ENCODE peak calls at places on chromosomes 4 and X, in five cellular contexts. U, I, H, E and M are unnamed samples.

GRCh38 chrX:18701621-18702361 is 5.7 kb upstream of the PPEF1 start:
- DNase-seq in U (no peak), I (no peak), H (no peak), E (peak; percentile 34), M (no peak)

GRCh38 chr4:75016472-75016871 is 83.6 kb downstream of the PARM1 start:
- DNase-seq in U (no peak), I (no peak), H (no peak), E (peak; percentile 38), M (no peak)

GRCh38 chr4:144463236-144463635 is 182.7 kb upstream of the HHIP start:
- DNase-seq in U (no peak), I (no peak), H (no peak), E (no peak), M (no peak)

GRCh38 chrX:72306085-72306801 is 529 bp upstream of the CITED1 start:
- DNase-seq in U (peak; percentile 32), I (no peak), H (no peak), E (no peak), M (no peak)

GRCh38 chrX:66162331-66162822 is 1.7 kb upstream of the HEPH start:
- DNase-seq in U (peak; percentile 10), I (no peak), H (no peak), E (no peak), M (no peak)

GRCh38 chr4:166421556-166422156 is 548.6 kb downstream of the TLL1 start:
- DNase-seq in U (peak; percentile 51), I (no peak), H (no peak), E (no peak), M (no peak)

GRCh38 chr4:4574052-4574451 is 32.2 kb upstream of the STX18 start:
- DNase-seq in U (no peak), I (no peak), H (no peak), E (no peak), M (no peak)

GRCh38 chrX:2928583-2929434 is at the start of gene ARSD:
- DNase-seq in U (peak; percentile 87), I (peak; percentile 75), H (peak; percentile 88), E (peak; percentile 88), M (peak; percentile 1)

GRCh38 chrX:10519761-10520160 is 100.6 kb downstream of the MID1 start:
- DNase-seq in U (peak; percentile 27), I (no peak), H (no peak), E (no peak), M (no peak)

GRCh38 chr4:6204098-6204497 is 3.7 kb upstream of the JAKMIP1 start:
- DNase-seq in U (no peak), I (no peak), H (no peak), E (no peak), M (no peak)

GRCh38 chr4:40283968-40284367 is 51.2 kb upstream of the CHRNA9 start:
- DNase-seq in U (peak; percentile 49), I (no peak), H (no peak), E (no peak), M (peak; percentile 80)

GRCh38 chr4:99649208-99649607 is 8.4 kb downstream of the C4orf54 start:
- DNase-seq in U (no peak), I (no peak), H (no peak), E (no peak), M (no peak)

GRCh38 chrX:139834879-139835278 is 98.0 kb downstream of the ATP11C start:
- DNase-seq in U (no peak), I (no peak), H (no peak), E (no peak), M (no peak)

GRCh38 chr4:84502333-84502954 is 3.4 kb upstream of the NKX6-1 start:
- DNase-seq in U (no peak), I (no peak), H (no peak), E (no peak), M (no peak)

GRCh38 chrX:127324128-127324527 is 504.6 kb downstream of the PRR32 start:
- DNase-seq in U (no peak), I (no peak), H (no peak), E (no peak), M (no peak)

GRCh38 chr4:135532132-135532531 is 1330.5 kb upstream of the PABPC4L start:
- DNase-seq in U (no peak), I (no peak), H (no peak), E (no peak), M (no peak)

GRCh38 chr4:55373461-55373860 is 22.3 kb upstream of the TMEM165 start:
- DNase-seq in U (no peak), I (no peak), H (no peak), E (no peak), M (no peak)

GRCh38 chr4:108173599-108174057 is 4.9 kb upstream of the LEF1 start:
- DNase-seq in U (no peak), I (no peak), H (no peak), E (no peak), M (no peak)

GRCh38 chr4:186642530-186642929 is 81.1 kb downstream of the FAT1 start:
- DNase-seq in U (no peak), I (no peak), H (no peak), E (no peak), M (no peak)

GRCh38 chr4:53924333-53925049 is 139.9 kb downstream of the CHIC2 start:
- DNase-seq in U (no peak), I (no peak), H (no peak), E (no peak), M (no peak)

GRCh38 chrX:131821945-131822622 is 201.0 kb upstream of the STK26 start:
- DNase-seq in U (no peak), I (peak; percentile 8), H (peak; percentile 80), E (no peak), M (no peak)

GRCh38 chr4:41748788-41749445 is 392 bp upstream of the PHOX2B start:
- DNase-seq in U (no peak), I (no peak), H (no peak), E (no peak), M (no peak)

GRCh38 chr4:176065365-176066249 is at the start of gene WDR17:
- DNase-seq in U (peak; percentile 74), I (peak; percentile 38), H (peak; percentile 90), E (peak; percentile 97), M (peak; percentile 2)

GRCh38 chr4:178306565-178306964 is 864.3 kb upstream of the AGA start:
- DNase-seq in U (no peak), I (no peak), H (no peak), E (no peak), M (no peak)

GRCh38 chr4:87805971-87806370 is 6.6 kb downstream of the IBSP start:
- DNase-seq in U (peak; percentile 55), I (no peak), H (no peak), E (no peak), M (no peak)

GRCh38 chrX:2504706-2505332 is 4.0 kb upstream of the DHRSX start:
- DNase-seq in U (no peak), I (no peak), H (no peak), E (no peak), M (no peak)

GRCh38 chr4:84971319-84971932 is 4.9 kb upstream of the WDFY3 start:
- DNase-seq in U (peak; percentile 83), I (no peak), H (no peak), E (no peak), M (no peak)

GRCh38 chrX:103556941-103557340 is 28.4 kb upstream of the TCEAL4 start:
- DNase-seq in U (no peak), I (no peak), H (no peak), E (peak; percentile 13), M (no peak)

GRCh38 chr4:188021548-188022249 is 26.1 kb downstream of the ZFP42 start:
- DNase-seq in U (no peak), I (no peak), H (no peak), E (no peak), M (no peak)

GRCh38 chrX:55488268-55488558 is 1.4 kb downstream of the USP51 start:
- DNase-seq in U (no peak), I (no peak), H (no peak), E (no peak), M (no peak)

GRCh38 chrX:148588649-148589310 is 88.4 kb downstream of the AFF2 start:
- DNase-seq in U (peak; percentile 41), I (no peak), H (no peak), E (no peak), M (no peak)

GRCh38 chrX:148592595-148592994 is 92.2 kb downstream of the AFF2 start:
- DNase-seq in U (no peak), I (no peak), H (no peak), E (no peak), M (no peak)

GRCh38 chrX:148593987-148594386 is 93.6 kb downstream of the AFF2 start:
- DNase-seq in U (no peak), I (no peak), H (no peak), E (no peak), M (no peak)

DNA sequence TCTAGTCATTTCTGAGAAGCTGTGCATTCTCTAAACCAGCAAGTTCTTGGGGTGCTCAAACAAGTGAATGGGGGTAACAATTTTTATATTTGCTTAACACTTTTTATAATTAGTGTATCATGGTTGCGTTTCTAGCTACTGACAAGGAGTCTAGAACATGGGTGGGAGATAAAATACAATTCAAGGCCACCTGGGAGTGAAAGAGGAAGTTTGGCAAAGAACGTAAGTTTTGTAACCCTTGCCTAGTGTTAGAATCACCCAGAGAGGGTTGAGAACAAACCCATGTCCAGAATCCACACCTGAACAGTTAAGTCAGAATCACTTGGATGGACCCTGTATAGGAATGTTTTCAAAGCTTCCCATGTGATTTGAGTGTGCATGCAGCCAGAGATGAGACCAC is 92.7 kb downstream of the AFF2 start:
- DNase-seq in U (no peak), I (no peak), H (no peak), E (no peak), M (no peak)
- H3K4me1 ChIP-seq in U (no peaks in the 10 kb centered on the region), I (no peaks in the 10 kb centered on the region), H (no peaks in the 10 kb centered on the region), E (no peaks in the 10 kb centered on the region), M (no peaks in the 10 kb centered on the region)

GRCh38 chr4:185473247-185473646 is 1.7 kb upstream of the CCDC110 start:
- DNase-seq in U (no peak), I (no peak), H (no peak), E (no peak), M (no peak)

GRCh38 chr4:185469539-185470154 is 1.9 kb downstream of the CCDC110 start:
- DNase-seq in U (no peak), I (no peak), H (no peak), E (no peak), M (no peak)

GRCh38 chr4:185472063-185472542 is 570 bp upstream of the CCDC110 start:
- DNase-seq in U (no peak), I (no peak), H (no peak), E (no peak), M (no peak)

GRCh38 chr4:185470503-185471195 is 884 bp downstream of the CCDC110 start:
- DNase-seq in U (peak; percentile 60), I (peak; percentile 21), H (peak; percentile 67), E (peak; percentile 81), M (peak; percentile 46)

GRCh38 chr4:185471235-185472062 is at the start of gene CCDC110:
- DNase-seq in U (peak; percentile 99), I (peak; percentile 82), H (peak; percentile 93), E (peak; percentile 89), M (peak; percentile 87)
- H3K27ac ChIP-seq in U (no peak within 1 kb of the TSS), I (peak within 1 kb of the TSS; percentile 82), H (peak within 1 kb of the TSS; percentile 78), E (peak within 1 kb of the TSS; percentile 79), M (peak within 1 kb of the TSS; percentile 45)

DNA sequence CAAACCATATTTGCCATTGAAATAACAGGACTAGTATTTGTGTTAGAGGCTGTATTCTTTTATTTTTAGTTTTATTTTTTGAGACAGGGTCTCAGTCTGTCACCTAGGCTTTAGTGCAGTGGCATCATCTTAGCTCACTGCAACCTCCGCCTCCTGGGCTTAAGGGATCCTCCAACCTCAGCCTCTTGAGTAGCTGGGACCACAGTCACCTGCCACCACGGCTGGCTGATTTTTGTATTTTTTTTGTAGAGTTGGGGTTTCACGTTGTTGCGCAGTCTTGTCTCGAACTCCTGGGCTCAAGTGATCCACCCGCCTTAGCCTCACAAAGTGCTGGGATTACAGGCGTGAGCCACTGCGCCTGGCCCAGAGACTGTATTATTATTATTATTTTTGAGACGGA is 15.3 kb downstream of the TMEM131L start:
- DNase-seq in U (no peak), I (no peak), H (no peak), E (no peak), M (no peak)
- H3K4me1 ChIP-seq in U (peaks cover 13% of the 10 kb centered on the region), I (peaks cover 22% of the 10 kb centered on the region), H (no peaks in the 10 kb centered on the region), E (peaks cover 16% of the 10 kb centered on the region), M (peaks cover 19% of the 10 kb centered on the region)

GRCh38 chr4:168666531-168666930 is 169.7 kb downstream of the PALLD start:
- DNase-seq in U (peak; percentile 34), I (no peak), H (no peak), E (no peak), M (no peak)
- H3K27ac ChIP-seq in U (no peak overlapping the region), I (no peak overlapping the region), H (no peak overlapping the region), E (no peak overlapping the region), M (no peak overlapping the region)